ENCODE peak calls at places on chromosomes 12 and 14, in eight cellular contexts. T is putamen; B is stimulated activated CD8-positive, alpha-beta memory T cell treated with anti-CD3 and anti-CD28 coated beads, Interleukin-7, amount 100 ng/mL, for 48 hours; A is stromal cell of bone marrow; F is uterus; Y is activated CD4-positive, alpha-beta T cell treated with anti-CD3 and anti-CD28 coated beads, Interleukin-2, amount 50 U/mL, for 24 hours; H is LNCaP clone FGC; K is HEK293T. D is an unnamed sample.

GRCh38 chr12:60281522-60281921 is 685.7 kb downstream of the SLC16A7 start:
- DNase-seq in A (no peak), Y (no peak), F (no peak), H (no peak), B (no peak), T (no peak), K (no peak), D (no peak)

GRCh38 chr12:72277415-72277814 is 5.2 kb downstream of the TRHDE start:
- DNase-seq in T (no peak), H (no peak), Y (no peak), B (no peak), K (no peak), F (no peak), A (no peak), D (no peak)

GRCh38 chr12:115343008-115343407 is 659.0 kb upstream of the TBX3 start:
- DNase-seq in B (no peak), H (no peak), A (no peak), F (no peak), T (no peak), K (no peak), Y (no peak), D (no peak)

GRCh38 chr12:108629824-108630476 is 3.7 kb downstream of the SELPLG start:
- DNase-seq in H (no peak), T (no peak), Y (peak; percentile 62), A (peak; percentile 73), B (no peak), F (peak; percentile 63), K (peak; percentile 36), D (peak; percentile 39)

GRCh38 chr14:28482644-28483043 is 283.9 kb upstream of the FOXG1 start:
- DNase-seq in T (no peak), A (no peak), B (no peak), K (no peak), Y (no peak), H (no peak), F (no peak), D (no peak)

GRCh38 chr14:70779667-70780066 is 29.6 kb downstream of the MAP3K9 start:
- DNase-seq in F (no peak), A (no peak), Y (no peak), H (no peak), B (no peak), T (no peak), K (no peak), D (no peak)

GRCh38 chr14:24426150-24426911 is 3.1 kb downstream of the CBLN3 start:
- DNase-seq in F (no peak), K (no peak), B (no peak), A (no peak), Y (no peak), T (no peak), H (no peak), D (no peak)

GRCh38 chr14:68633131-68633991 is 159.5 kb downstream of the ZFP36L1 start:
- DNase-seq in Y (no peak), H (no peak), A (no peak), B (no peak), F (no peak), K (no peak), T (peak; percentile 93), D (no peak)

GRCh38 chr12:54929998-54930397 is 54.6 kb downstream of the TESPA1 start:
- DNase-seq in H (no peak), T (no peak), K (no peak), Y (no peak), A (no peak), B (no peak), F (no peak), D (no peak)

GRCh38 chr12:102302553-102302952 is 104.9 kb upstream of the PMCH start:
- DNase-seq in B (no peak), A (peak; percentile 3), K (no peak), Y (no peak), T (no peak), F (no peak), H (no peak), D (no peak)

D was measured in T-cell.